ENCODE peak calls at places on chromosomes 3 and 15, in eight cellular contexts. S is bronchial epithelial cell, J is pancreas, A is heart left ventricle, K is right lobe of liver, T is GM20000, Z is K562, G is retinal pigment epithelial cell. U is an unnamed sample.

GRCh38 chr3:42271786-42272185 is 5.8 kb upstream of the CCK start:
- DNase-seq in Z (no peak), G (no peak), J (no peak), S (no peak), A (no peak), T (no peak), K (no peak), U (no peak)

GRCh38 chr15:41797194-41797593 is 22.9 kb downstream of the MAPKBP1 start:
- DNase-seq in T (no peak), J (no peak), G (no peak), K (no peak), A (no peak), S (peak; percentile 24), Z (no peak), U (no peak)

GRCh38 chr3:171219258-171219657 is 192.7 kb upstream of the SLC2A2 start:
- DNase-seq in A (no peak), J (no peak), T (no peak), K (no peak), S (no peak), G (no peak), Z (no peak), U (no peak)

GRCh38 chr15:34147371-34148140 is 45.7 kb downstream of the PGBD4 start:
- DNase-seq in G (no peak), Z (no peak), S (peak; percentile 95), T (no peak), K (no peak), A (no peak), J (no peak), U (no peak)

GRCh38 chr15:52241489-52241888 is 50.3 kb upstream of the GNB5 start:
- DNase-seq in A (no peak), T (no peak), J (no peak), K (no peak), Z (no peak), G (no peak), S (no peak), U (no peak)

GRCh38 chr3:69282191-69282590 is 103.7 kb downstream of the FRMD4B start:
- DNase-seq in T (no peak), S (no peak), Z (no peak), A (no peak), J (no peak), K (no peak), G (no peak), U (no peak)

GRCh38 chr3:28971156-28971555 is 309.7 kb upstream of the RBMS3 start:
- DNase-seq in G (no peak), T (no peak), S (no peak), Z (no peak), K (no peak), J (no peak), A (no peak), U (peak; percentile 5)

GRCh38 chr15:31374489-31374888 is 47.9 kb downstream of the KLF13 start:
- DNase-seq in Z (no peak), A (no peak), K (no peak), T (peak; percentile 16), J (no peak), G (no peak), S (no peak), U (no peak)

GRCh38 chr3:197533396-197534347 is 22.1 kb downstream of the BDH1 start:
- DNase-seq in S (peak; percentile 79), G (no peak), T (no peak), Z (no peak), J (no peak), A (no peak), K (no peak), U (no peak)

GRCh38 chr15:74838746-74839525 is 4.0 kb downstream of the ULK3 start:
- DNase-seq in G (no peak), A (no peak), K (no peak), S (no peak), T (no peak), J (no peak), Z (no peak), U (no peak)
- TF ChIP-seq CTCF in G (no peak), A (no peak), K (no peak), S (no peak), T (no peak), J (no peak), Z (no peak), U (no peak)

GRCh38 chr3:139319428-139320402 is 24.1 kb upstream of the MRPS22 start:
- DNase-seq in J (no peak), G (no peak), Z (peak; percentile 66), S (no peak), T (no peak), K (no peak), A (no peak), U (peak; percentile 51)
- TF ChIP-seq CTCF in J (no peak), G (peak; percentile 68), Z (peak; percentile 78), S (peak; percentile 44), T (peak; percentile 29), K (no peak), A (peak; percentile 11), U (peak; percentile 32)

DNA sequence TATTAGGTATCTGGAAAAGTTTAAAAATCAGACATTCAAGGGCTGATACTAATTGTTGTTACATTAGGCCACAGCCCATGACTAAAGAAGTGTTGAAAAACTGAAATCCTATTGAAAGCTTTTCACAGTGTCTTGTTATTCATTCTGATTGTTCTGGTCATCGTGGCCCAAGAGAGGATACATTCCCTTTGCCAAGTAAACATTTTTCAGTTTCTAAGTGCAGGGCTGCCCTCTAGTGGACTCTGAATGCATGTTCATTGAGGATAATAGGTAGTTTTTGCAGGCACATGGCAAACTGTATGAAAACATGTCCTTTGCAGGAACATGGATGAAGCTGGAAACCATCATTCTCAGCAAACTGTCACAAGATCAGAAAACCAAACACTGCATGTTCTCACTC is 181.1 kb downstream of the MYRIP start:
- DNase-seq in G (peak; percentile 12), A (no peak), T (peak; percentile 41), K (peak; percentile 54), J (peak; percentile 46), Z (peak; percentile 70), S (peak; percentile 52), U (peak; percentile 38)
- TF ChIP-seq CTCF in G (peak; percentile 56), A (peak; percentile 37), T (peak; percentile 54), K (peak; percentile 82), J (no peak), Z (peak; percentile 82), S (peak; percentile 54), U (peak; percentile 61)

GRCh38 chr3:50350213-50350526 is 405 bp downstream of the NPRL2 start:
- DNase-seq in K (no peak), S (no peak), T (no peak), Z (no peak), A (no peak), J (no peak), G (no peak), U (no peak)
- TF ChIP-seq CTCF in K (no peak), S (no peak), T (no peak), Z (no peak), A (no peak), J (no peak), G (no peak), U (no peak)

GRCh38 chr3:134468519-134468918 is 17.3 kb downstream of the ANAPC13 start:
- DNase-seq in S (no peak), T (no peak), G (no peak), Z (no peak), A (no peak), K (no peak), J (no peak), U (no peak)

GRCh38 chr3:134463676-134464611 is 21.8 kb downstream of the ANAPC13 start:
- DNase-seq in K (no peak), A (peak; percentile 63), Z (no peak), J (peak; percentile 49), G (peak; percentile 85), S (no peak), T (no peak), U (peak; percentile 28)

GRCh38 chr3:134466366-134466765 is 19.4 kb downstream of the ANAPC13 start:
- DNase-seq in A (no peak), T (no peak), S (no peak), G (no peak), J (no peak), K (no peak), Z (no peak), U (no peak)

GRCh38 chr3:134462236-134463059 is 23.3 kb downstream of the ANAPC13 start:
- DNase-seq in A (no peak), S (peak; percentile 16), G (no peak), J (no peak), K (no peak), T (no peak), Z (no peak), U (no peak)

GRCh38 chr3:134464693-134465385 is 20.9 kb downstream of the ANAPC13 start:
- DNase-seq in S (no peak), A (no peak), T (no peak), G (no peak), Z (no peak), K (no peak), J (no peak), U (no peak)
- TF ChIP-seq CTCF in S (no peak), A (no peak), T (no peak), G (no peak), Z (no peak), K (no peak), J (no peak), U (no peak)

GRCh38 chr3:115783938-115784738 is 160.8 kb downstream of the GAP43 start:
- DNase-seq in J (peak; percentile 89), A (peak; percentile 95), S (peak; percentile 83), G (peak; percentile 83), T (peak; percentile 93), Z (peak; percentile 84), K (peak; percentile 88), U (peak; percentile 95)
- TF ChIP-seq CTCF in J (peak; percentile 99), A (peak; percentile 98), S (peak; percentile 94), G (peak; percentile 87), T (peak; percentile 98), Z (peak; percentile 81), K (peak; percentile 98), U (peak; percentile 96)

DNA sequence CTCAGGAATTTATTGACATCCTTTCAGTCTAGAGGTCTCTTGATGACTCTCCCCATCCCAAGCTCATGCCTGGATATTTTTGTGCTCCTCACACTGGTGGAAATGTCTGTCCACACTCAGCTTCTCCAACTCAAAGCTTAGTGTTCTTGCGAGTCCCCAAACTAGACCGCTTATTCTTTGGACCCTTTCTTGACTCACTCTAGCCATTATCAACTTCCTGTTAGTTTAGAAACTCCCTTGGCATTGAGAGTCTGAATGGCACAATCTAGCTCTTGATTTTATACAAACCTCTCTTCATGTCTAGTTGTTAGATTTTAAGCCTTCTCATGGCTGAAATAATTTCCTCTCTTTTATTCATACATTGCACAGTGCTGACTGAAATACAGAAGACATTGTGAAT is 19.6 kb downstream of the TIGIT start:
- DNase-seq in Z (no peak), S (no peak), K (no peak), T (no peak), J (no peak), G (no peak), A (no peak), U (no peak)
- TF ChIP-seq CTCF in Z (no peak), S (no peak), K (no peak), T (no peak), J (no peak), G (no peak), A (no peak), U (no peak)

GRCh38 chr3:148991219-148992026 is at the start of gene GYG1:
- DNase-seq in Z (peak; percentile 90), G (no peak), T (peak; percentile 94), J (peak; percentile 86), K (peak; percentile 85), S (peak; percentile 62), A (peak; percentile 87), U (peak; percentile 69)
- TF ChIP-seq CTCF in Z (peak; percentile 65), G (peak; percentile 48), T (peak; percentile 73), J (no peak), K (no peak), S (peak; percentile 6), A (no peak), U (no peak)

GRCh38 chr3:15116032-15116653 is 17.2 kb upstream of the RBSN start:
- DNase-seq in S (no peak), T (no peak), G (no peak), A (no peak), J (no peak), Z (no peak), K (no peak), U (no peak)
- TF ChIP-seq CTCF in S (no peak), T (no peak), G (no peak), A (no peak), J (no peak), Z (no peak), K (no peak), U (no peak)